ENCODE peak calls at places on chromosomes 12 and 14, in six cellular contexts. Y is stomach; W is CD8-positive, alpha-beta memory T cell; L is uterus; R is BJ; U is neural progenitor cell. S is an unnamed sample.

GRCh38 chr14:89903340-89903965 is 51.1 kb downstream of the EFCAB11 start:
- DNase-seq in Y (no peak), W (no peak), L (no peak), R (no peak), U (no peak), S (no peak)

GRCh38 chr12:120687570-120688289 is 781 bp downstream of the MLEC start:
- DNase-seq in Y (no peak), W (peak; percentile 18), L (no peak), R (no peak), U (peak; percentile 62), S (no peak)

GRCh38 chr12:99454539-99455172 is 192.9 kb upstream of the GARIN6 start:
- DNase-seq in Y (no peak), W (no peak), L (no peak), R (no peak), U (no peak), S (no peak)

GRCh38 chr12:91442535-91442934 is 259.9 kb upstream of the DCN start:
- DNase-seq in Y (no peak), W (no peak), L (no peak), R (no peak), U (no peak), S (no peak)

GRCh38 chr12:107515446-107515958 is 170.1 kb upstream of the PWP1 start:
- DNase-seq in Y (no peak), W (no peak), L (no peak), R (peak; percentile 9), U (no peak), S (no peak)

GRCh38 chr12:3256103-3256551 is 178.9 kb downstream of the TSPAN9 start:
- DNase-seq in Y (no peak), W (no peak), L (no peak), R (no peak), U (no peak), S (no peak)

GRCh38 chr12:51011960-51012359 is 14.2 kb downstream of the SLC11A2 start:
- DNase-seq in Y (no peak), W (no peak), L (no peak), R (no peak), U (peak; percentile 82), S (no peak)

GRCh38 chr14:69260246-69260978 is 454 bp downstream of the GALNT16 start:
- DNase-seq in Y (no peak), W (no peak), L (no peak), R (no peak), U (peak; percentile 89), S (no peak)

GRCh38 chr12:80313184-80313583 is 130.9 kb upstream of the PTPRQ start:
- DNase-seq in Y (no peak), W (no peak), L (no peak), R (no peak), U (no peak), S (no peak)

GRCh38 chr14:99572173-99572999 is 31.6 kb downstream of the CCDC85C start:
- DNase-seq in Y (no peak), W (no peak), L (no peak), R (no peak), U (no peak), S (no peak)

GRCh38 chr12:52217223-52217622 is 15.8 kb upstream of the KRT7 start:
- DNase-seq in Y (peak; percentile 91), W (no peak), L (peak; percentile 41), R (no peak), U (no peak), S (peak; percentile 76)

GRCh38 chr12:124716208-124717141 is 147.2 kb downstream of the SCARB1 start:
- DNase-seq in Y (peak; percentile 55), W (no peak), L (no peak), R (no peak), U (no peak), S (no peak)

DNA sequence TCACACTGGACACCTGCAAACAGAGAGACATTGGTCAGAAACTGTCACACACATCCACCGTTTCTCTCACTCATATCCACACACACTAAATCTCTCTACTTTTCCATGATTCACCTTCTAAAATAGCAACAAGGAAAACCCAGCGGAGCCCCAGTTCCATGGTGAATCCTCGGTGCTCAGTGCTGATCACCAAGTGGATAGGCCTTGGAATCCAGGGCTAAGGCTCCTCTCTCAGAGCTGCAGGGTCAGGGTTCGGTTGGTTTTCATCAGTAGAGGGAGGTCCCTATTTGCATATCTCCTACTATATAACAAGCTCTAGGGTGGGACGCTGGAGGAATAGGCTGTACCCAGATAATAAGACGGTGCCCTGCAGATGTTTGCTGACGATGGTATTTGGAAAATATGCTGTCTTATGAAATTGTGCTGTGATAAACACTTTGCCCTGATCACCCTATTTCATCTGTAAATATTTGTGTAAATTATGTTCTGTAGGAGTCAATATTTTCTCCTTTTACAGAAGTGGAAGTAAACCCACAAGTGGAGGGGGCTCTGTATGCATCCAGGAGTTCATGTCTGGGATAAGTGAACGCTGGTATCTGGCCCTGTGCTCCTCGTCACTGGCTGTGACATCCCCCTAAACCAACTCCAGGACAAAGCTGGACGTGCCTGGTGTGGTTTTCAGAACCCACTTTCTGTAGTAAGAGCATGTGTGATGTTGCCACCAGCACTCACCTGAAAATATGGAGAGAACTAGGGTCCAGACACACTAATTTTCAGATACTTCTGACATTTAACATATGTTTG is 709.2 kb downstream of the TMEM121 start:
- DNase-seq in Y (no peak), W (no peak), L (no peak), R (no peak), U (no peak), S (no peak)
- H3K36me3 ChIP-seq in Y (no peaks in the 10 kb centered on the region), W (no peaks in the 10 kb centered on the region), L (no peaks in the 10 kb centered on the region), R (no peaks in the 10 kb centered on the region), U (no peaks in the 10 kb centered on the region), S (no peaks in the 10 kb centered on the region)

GRCh38 chr14:96693986-96694385 is 103.2 kb upstream of the VRK1 start:
- DNase-seq in Y (no peak), W (no peak), L (no peak), R (no peak), U (peak; percentile 49), S (no peak)
- H3K27me3 ChIP-seq in Y (no peaks in the 10 kb centered on the region), W (no peaks in the 10 kb centered on the region), L (no peaks in the 10 kb centered on the region), R (no peaks in the 10 kb centered on the region), U (peaks cover 36% of the 10 kb centered on the region), S (no peaks in the 10 kb centered on the region)

GRCh38 chr14:30999038-30999773 is 26.2 kb upstream of the AP4S1 start:
- DNase-seq in Y (no peak), W (no peak), L (no peak), R (no peak), U (no peak), S (no peak)

GRCh38 chr14:30998100-30998706 is 27.2 kb upstream of the AP4S1 start:
- DNase-seq in Y (no peak), W (no peak), L (no peak), R (no peak), U (no peak), S (no peak)

GRCh38 chr14:31000629-31001338 is 24.7 kb upstream of the AP4S1 start:
- DNase-seq in Y (no peak), W (no peak), L (no peak), R (no peak), U (no peak), S (no peak)

GRCh38 chr14:30996892-30997659 is 28.4 kb upstream of the AP4S1 start:
- DNase-seq in Y (no peak), W (no peak), L (no peak), R (no peak), U (peak; percentile 42), S (no peak)

DNA sequence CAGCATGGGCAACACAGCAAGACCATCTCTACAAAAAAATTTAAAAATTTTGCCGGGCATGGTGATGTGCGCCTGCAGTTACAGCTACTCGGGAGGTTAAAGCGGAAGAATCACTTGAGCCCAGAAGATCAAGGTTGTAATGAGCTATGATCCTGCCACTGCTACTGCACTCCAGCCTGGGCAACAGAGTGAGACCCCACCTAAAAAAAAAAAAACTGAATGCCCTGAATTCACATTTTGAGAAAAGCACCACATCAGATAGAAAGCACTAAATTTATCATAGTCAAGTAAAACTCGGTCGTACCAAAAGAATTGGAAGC is 24.1 kb upstream of the AP4S1 start:
- DNase-seq in Y (no peak), W (no peak), L (no peak), R (no peak), U (no peak), S (no peak)
- H3K36me3 ChIP-seq in Y (peaks cover 50% of the 10 kb centered on the region), W (peaks cover 10% of the 10 kb centered on the region), L (no peaks in the 10 kb centered on the region), R (no peaks in the 10 kb centered on the region), U (peaks cover 11% of the 10 kb centered on the region), S (no peaks in the 10 kb centered on the region)

GRCh38 chr12:131131808-131132117 is 178.1 kb downstream of the ADGRD1 start:
- DNase-seq in Y (no peak), W (no peak), L (no peak), R (no peak), U (no peak), S (no peak)

GRCh38 chr12:131132118-131132892 is 178.6 kb downstream of the ADGRD1 start:
- DNase-seq in Y (peak; percentile 64), W (peak; percentile 60), L (peak; percentile 67), R (no peak), U (peak; percentile 91), S (peak; percentile 82)

GRCh38 chr12:131129839-131130238 is 176.1 kb downstream of the ADGRD1 start:
- DNase-seq in Y (no peak), W (no peak), L (no peak), R (no peak), U (no peak), S (no peak)

GRCh38 chr12:131130311-131130911 is 176.7 kb downstream of the ADGRD1 start:
- DNase-seq in Y (no peak), W (no peak), L (no peak), R (no peak), U (no peak), S (no peak)

GRCh38 chr12:131131077-131131807 is 177.5 kb downstream of the ADGRD1 start:
- DNase-seq in Y (no peak), W (no peak), L (no peak), R (no peak), U (no peak), S (no peak)
- H3K27me3 ChIP-seq in Y (no peaks in the 10 kb centered on the region), W (no peaks in the 10 kb centered on the region), L (no peaks in the 10 kb centered on the region), R (no peaks in the 10 kb centered on the region), U (no peaks in the 10 kb centered on the region), S (no peaks in the 10 kb centered on the region)

GRCh38 chr12:14950421-14950820 is 11.0 kb downstream of the ARHGDIB start:
- DNase-seq in Y (no peak), W (no peak), L (no peak), R (no peak), U (peak; percentile 9), S (no peak)
- H3K36me3 ChIP-seq in Y (peaks cover 20% of the 10 kb centered on the region), W (peaks cover 49% of the 10 kb centered on the region), L (no peaks in the 10 kb centered on the region), R (no peaks in the 10 kb centered on the region), U (no peaks in the 10 kb centered on the region), S (no peaks in the 10 kb centered on the region)

GRCh38 chr12:49953146-49953545 is 2.6 kb downstream of the AQP2 start:
- DNase-seq in Y (no peak), W (no peak), L (no peak), R (no peak), U (no peak), S (no peak)
- H3K27me3 ChIP-seq in Y (no peaks in the 10 kb centered on the region), W (peaks cover 23% of the 10 kb centered on the region), L (peaks cover 3% of the 10 kb centered on the region), R (peaks cover 29% of the 10 kb centered on the region), U (peaks cover 35% of the 10 kb centered on the region), S (no peaks in the 10 kb centered on the region)

DNA sequence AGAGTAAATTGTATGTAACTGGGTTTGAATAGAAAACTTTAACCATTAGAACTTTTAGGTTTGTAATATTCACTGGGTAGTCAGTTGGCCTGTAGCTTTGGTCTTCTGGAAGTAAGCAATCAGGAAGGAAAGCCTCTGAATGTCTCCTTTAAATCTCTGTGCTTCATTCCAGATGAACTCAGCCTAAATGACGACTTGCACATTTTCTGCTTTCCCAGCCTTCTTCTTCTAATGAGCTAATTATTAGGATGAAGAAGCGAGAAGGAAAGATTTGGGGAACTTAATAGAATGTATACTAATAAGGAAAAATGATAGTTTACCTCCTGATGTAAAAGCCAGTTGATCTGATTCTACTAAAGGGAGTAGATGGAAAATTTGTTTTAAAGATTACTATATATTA is 90.4 kb downstream of the MIA2 start:
- DNase-seq in Y (no peak), W (no peak), L (no peak), R (no peak), U (no peak), S (no peak)
- H3K36me3 ChIP-seq in Y (peaks cover 83% of the 10 kb centered on the region), W (peaks cover 14% of the 10 kb centered on the region), L (no peaks in the 10 kb centered on the region), R (peaks cover 1% of the 10 kb centered on the region), U (peaks cover 6% of the 10 kb centered on the region), S (no peaks in the 10 kb centered on the region)

S was measured in Peyer's patch.